ENCODE peak calls at places on chromosomes 16 and 17, in ten cellular contexts. A is RPMI7951; E is glomerular endothelial cell; N is NCI-H460; H is RWPE1; F is DMS153; M is A549; C is SW480; G is stimulated activated CD4-positive, alpha-beta T cell treated with anti-CD3 and anti-CD28 coated beads, Interleukin-4, amount 100 ng/mL, for 1 hour; V is PC-3. B is an unnamed sample.

GRCh38 chr16:76668207-76668725 is 391.1 kb downstream of the CNTNAP4 start:
- DNase-seq in A (no peak), E (no peak), N (no peak), H (no peak), F (no peak), M (no peak), C (peak), G (no peak), V (no peak), B (no peak)

GRCh38 chr17:72634621-72635020 is 457.9 kb downstream of the SLC39A11 start:
- DNase-seq in A (no peak), E (no peak), N (no peak), H (no peak), F (peak), M (no peak), C (peak), G (no peak), V (peak), B (no peak)

GRCh38 chr16:85590506-85590832 is 22.7 kb upstream of the GSE1 start:
- DNase-seq in A (no peak), E (no peak), N (no peak), H (no peak), F (no peak), M (no peak), C (no peak), G (no peak), V (no peak), B (no peak)

GRCh38 chr16:51404386-51404785 is 253.3 kb upstream of the SALL1 start:
- DNase-seq in A (no peak), E (no peak), N (no peak), H (no peak), F (no peak), M (no peak), C (no peak), G (no peak), V (no peak), B (no peak)

GRCh38 chr17:79850571-79851460 is 11.6 kb upstream of the CBX4 start:
- DNase-seq in A (peak), E (no peak), N (no peak), H (peak), F (no peak), M (peak), C (peak), G (no peak), V (peak), B (no peak)

GRCh38 chr17:40730974-40731373 is 24.2 kb downstream of the KRT25 start:
- DNase-seq in A (no peak), E (no peak), N (no peak), H (no peak), F (no peak), M (no peak), C (no peak), G (no peak), V (no peak), B (no peak)

GRCh38 chr17:79482719-79483118 is 128.1 kb downstream of the RBFOX3 start:
- DNase-seq in A (no peak), E (no peak), N (no peak), H (no peak), F (no peak), M (no peak), C (no peak), G (no peak), V (no peak), B (no peak)

GRCh38 chr16:71528863-71529262 is 2.6 kb downstream of the CHST4 start:
- DNase-seq in A (no peak), E (no peak), N (no peak), H (no peak), F (no peak), M (no peak), C (no peak), G (no peak), V (no peak), B (no peak)

GRCh38 chr17:77449908-77450741 is 309.4 kb downstream of the SEC14L1 start:
- DNase-seq in A (peak), E (no peak), N (no peak), H (peak), F (no peak), M (no peak), C (peak), G (peak), V (peak), B (peak)

GRCh38 chr16:69326172-69326873 is 4.1 kb downstream of the PDF start:
- DNase-seq in A (no peak), E (no peak), N (no peak), H (no peak), F (no peak), M (no peak), C (no peak), G (no peak), V (no peak), B (no peak)

GRCh38 chr17:80284631-80285030 is 24.0 kb downstream of the RNF213 start:
- DNase-seq in A (no peak), E (no peak), N (no peak), H (no peak), F (no peak), M (peak), C (no peak), G (no peak), V (peak), B (no peak)

GRCh38 chr16:65200374-65200773 is 78.5 kb upstream of the CDH11 start:
- DNase-seq in A (no peak), E (no peak), N (no peak), H (peak), F (no peak), M (no peak), C (no peak), G (no peak), V (no peak), B (no peak)

GRCh38 chr17:81102869-81103268 is 62.4 kb upstream of the PVALEF start:
- DNase-seq in A (no peak), E (no peak), N (no peak), H (no peak), F (no peak), M (no peak), C (no peak), G (no peak), V (no peak), B (no peak)

GRCh38 chr16:9446471-9447194 is 355.2 kb downstream of the HAPSTR1 start:
- DNase-seq in A (no peak), E (no peak), N (no peak), H (no peak), F (no peak), M (no peak), C (no peak), G (no peak), V (no peak), B (no peak)

GRCh38 chr17:61451538-61452300 is 503 bp upstream of the TBX4 start:
- DNase-seq in A (no peak), E (no peak), N (no peak), H (no peak), F (no peak), M (no peak), C (no peak), G (no peak), V (no peak), B (no peak)

GRCh38 chr16:67105251-67105650 is 4.5 kb upstream of the PHAF1 start:
- DNase-seq in A (no peak), E (no peak), N (no peak), H (no peak), F (no peak), M (no peak), C (no peak), G (no peak), V (no peak), B (no peak)

GRCh38 chr16:6165330-6165984 is 1067.9 kb upstream of the EEF2KMT start:
- DNase-seq in A (peak), E (no peak), N (no peak), H (peak), F (no peak), M (peak), C (no peak), G (no peak), V (peak), B (no peak)

GRCh38 chr17:63290784-63291183 is 155.3 kb downstream of the CYB561 start:
- DNase-seq in A (no peak), E (no peak), N (no peak), H (no peak), F (peak), M (no peak), C (no peak), G (no peak), V (peak), B (no peak)

GRCh38 chr17:72529386-72529785 is 408.6 kb downstream of the SOX9 start:
- DNase-seq in A (no peak), E (no peak), N (no peak), H (no peak), F (peak), M (no peak), C (peak), G (no peak), V (no peak), B (no peak)

GRCh38 chr17:61423967-61424649 is 24.5 kb downstream of the TBX2 start:
- DNase-seq in A (no peak), E (no peak), N (no peak), H (no peak), F (no peak), M (no peak), C (no peak), G (no peak), V (no peak), B (no peak)

GRCh38 chr16:55502801-55503366 is 6.0 kb upstream of the LPCAT2 start:
- DNase-seq in A (peak), E (no peak), N (no peak), H (peak), F (peak), M (peak), C (peak), G (no peak), V (peak), B (peak)

GRCh38 chr17:19388791-19389190 is 1.8 kb upstream of the MFAP4 start:
- DNase-seq in A (no peak), E (no peak), N (no peak), H (no peak), F (no peak), M (no peak), C (no peak), G (no peak), V (no peak), B (no peak)

GRCh38 chr17:1976000-1976682 is 49.0 kb downstream of the RTN4RL1 start:
- DNase-seq in A (no peak), E (no peak), N (no peak), H (no peak), F (no peak), M (no peak), C (no peak), G (no peak), V (no peak), B (no peak)

GRCh38 chr16:54780266-54780665 is 150.4 kb upstream of the IRX5 start:
- DNase-seq in A (no peak), E (no peak), N (no peak), H (no peak), F (no peak), M (no peak), C (no peak), G (no peak), V (no peak), B (no peak)

GRCh38 chr16:62135903-62136302 is 99.7 kb upstream of the CDH8 start:
- DNase-seq in A (no peak), E (no peak), N (no peak), H (no peak), F (no peak), M (no peak), C (peak), G (no peak), V (no peak), B (no peak)

GRCh38 chr16:46801428-46802049 is 29.4 kb downstream of the C16orf87 start:
- DNase-seq in A (peak), E (no peak), N (peak), H (peak), F (no peak), M (peak), C (peak), G (no peak), V (peak), B (peak)

GRCh38 chr17:65551641-65552040 is 9.8 kb downstream of the AXIN2 start:
- DNase-seq in A (no peak), E (no peak), N (no peak), H (no peak), F (no peak), M (no peak), C (no peak), G (no peak), V (no peak), B (no peak)

GRCh38 chr17:80941743-80942211 is 49.9 kb upstream of the CHMP6 start:
- DNase-seq in A (no peak), E (no peak), N (no peak), H (no peak), F (no peak), M (no peak), C (no peak), G (no peak), V (no peak), B (peak)

GRCh38 chr16:63876096-63876495 is 1245.8 kb downstream of the CDH11 start:
- DNase-seq in A (no peak), E (no peak), N (no peak), H (no peak), F (no peak), M (no peak), C (no peak), G (no peak), V (no peak), B (peak)

GRCh38 chr17:75661531-75661930 is 5.4 kb downstream of the RECQL5 start:
- DNase-seq in A (no peak), E (no peak), N (no peak), H (no peak), F (no peak), M (no peak), C (no peak), G (no peak), V (no peak), B (no peak)

GRCh38 chr17:63356275-63356905 is 89.7 kb downstream of the CYB561 start:
- DNase-seq in A (peak), E (no peak), N (peak), H (peak), F (no peak), M (no peak), C (peak), G (no peak), V (peak), B (peak)

GRCh38 chr16:87968541-87968940 is 17.3 kb downstream of the BANP start:
- DNase-seq in A (no peak), E (no peak), N (no peak), H (no peak), F (no peak), M (no peak), C (no peak), G (no peak), V (no peak), B (peak)

GRCh38 chr16:27304102-27304501 is 9.7 kb upstream of the IL4R start:
- DNase-seq in A (no peak), E (no peak), N (no peak), H (no peak), F (no peak), M (no peak), C (no peak), G (no peak), V (no peak), B (no peak)

GRCh38 chr17:67157732-67158639 is 87.0 kb downstream of the HELZ start:
- DNase-seq in A (peak), E (no peak), N (peak), H (peak), F (peak), M (peak), C (peak), G (no peak), V (peak), B (peak)

GRCh38 chr17:13036776-13037175 is 18.9 kb upstream of the ELAC2 start:
- DNase-seq in A (no peak), E (no peak), N (no peak), H (no peak), F (no peak), M (no peak), C (no peak), G (no peak), V (no peak), B (peak)

GRCh38 chr17:80111702-80112470 is 10.5 kb downstream of the GAA start:
- DNase-seq in A (no peak), E (no peak), N (no peak), H (no peak), F (no peak), M (no peak), C (no peak), G (no peak), V (no peak), B (no peak)

GRCh38 chr16:74951206-74951605 is 33.7 kb downstream of the WDR59 start:
- DNase-seq in A (no peak), E (no peak), N (no peak), H (no peak), F (no peak), M (no peak), C (no peak), G (no peak), V (no peak), B (no peak)

GRCh38 chr16:68236804-68237242 is 896 bp upstream of the ESRP2 start:
- DNase-seq in A (no peak), E (no peak), N (no peak), H (peak), F (no peak), M (no peak), C (peak), G (no peak), V (no peak), B (no peak)

GRCh38 chr17:69326302-69327059 is 452 bp downstream of the ABCA5 start:
- DNase-seq in A (peak), E (no peak), N (no peak), H (peak), F (no peak), M (peak), C (peak), G (peak), V (peak), B (peak)

B was measured in cardiac muscle cell.